ENCODE peak calls at places on chromosomes 16 and 17, in six cellular contexts. B is ovary, P is stomach, Q is K562, G is HCT116, C is heart left ventricle. V is an unnamed sample.

GRCh38 chr16:54174201-54174600 is 112.4 kb downstream of the IRX3 start:
- DNase-seq in B (no peak), P (no peak), Q (no peak), G (no peak), C (no peak), V (no peak)

GRCh38 chr16:50671644-50672260 is 9.4 kb downstream of the SNX20 start:
- DNase-seq in B (no peak), P (no peak), Q (peak; percentile 67), G (peak; percentile 64), C (no peak), V (no peak)

GRCh38 chr17:37885136-37885535 is 39.1 kb upstream of the TBC1D3K start:
- DNase-seq in B (no peak), P (no peak), Q (no peak), G (no peak), C (no peak), V (no peak)

GRCh38 chr16:84567446-84567962 is 50.4 kb downstream of the COTL1 start:
- DNase-seq in B (no peak), P (no peak), Q (no peak), G (no peak), C (no peak), V (no peak)

GRCh38 chr17:73042809-73043685 is 49.4 kb downstream of the SLC39A11 start:
- DNase-seq in B (no peak), P (no peak), Q (no peak), G (no peak), C (peak; percentile 55), V (no peak)

GRCh38 chr17:17206149-17206912 is at the start of gene PLD6:
- DNase-seq in B (peak; percentile 91), P (peak; percentile 86), Q (peak; percentile 86), G (peak; percentile 69), C (peak; percentile 80), V (peak; percentile 89)

GRCh38 chr16:59201160-59201559 is 467.0 kb upstream of the GOT2 start:
- DNase-seq in B (no peak), P (no peak), Q (no peak), G (no peak), C (no peak), V (no peak)

GRCh38 chr16:69924777-69925191 is 26.4 kb upstream of the CLEC18A start:
- DNase-seq in B (peak; percentile 81), P (no peak), Q (no peak), G (no peak), C (peak; percentile 74), V (no peak)

GRCh38 chr16:1909661-1910231 is 8.5 kb downstream of the HS3ST6 start:
- DNase-seq in B (no peak), P (no peak), Q (peak; percentile 50), G (no peak), C (no peak), V (no peak)

GRCh38 chr16:31194898-31195297 is 7.7 kb downstream of the PYCARD start:
- DNase-seq in B (no peak), P (no peak), Q (peak; percentile 7), G (no peak), C (no peak), V (no peak)

GRCh38 chr16:1794221-1794871 is 841 bp upstream of the IGFALS start:
- DNase-seq in B (peak; percentile 24), P (peak; percentile 76), Q (no peak), G (no peak), C (peak; percentile 26), V (peak; percentile 79)

GRCh38 chr16:25996052-25996451 is 304.3 kb downstream of the HS3ST4 start:
- DNase-seq in B (no peak), P (no peak), Q (peak; percentile 27), G (no peak), C (no peak), V (no peak)

GRCh38 chr16:56610609-56611111 is 2.3 kb downstream of the MT2A start:
- DNase-seq in B (no peak), P (no peak), Q (no peak), G (no peak), C (no peak), V (no peak)

GRCh38 chr16:3716831-3717234 is 491 bp downstream of the TRAP1 start:
- DNase-seq in B (no peak), P (no peak), Q (no peak), G (no peak), C (no peak), V (peak; percentile 28)

GRCh38 chr16:85878875-85879274 is 20.1 kb upstream of the IRF8 start:
- DNase-seq in B (no peak), P (no peak), Q (no peak), G (no peak), C (no peak), V (peak; percentile 33)

GRCh38 chr16:572865-573650 is 3.3 kb downstream of the PIGQ start:
- DNase-seq in B (no peak), P (no peak), Q (no peak), G (no peak), C (no peak), V (no peak)

GRCh38 chr17:77884967-77885641 is 73.4 kb upstream of the TNRC6C start:
- DNase-seq in B (no peak), P (no peak), Q (no peak), G (no peak), C (peak; percentile 17), V (no peak)

GRCh38 chr17:307741-308507 is 44.7 kb downstream of the RPH3AL start:
- DNase-seq in B (peak; percentile 66), P (no peak), Q (no peak), G (no peak), C (peak; percentile 40), V (no peak)

GRCh38 chr17:8147805-8148404 is 4.3 kb downstream of the PER1 start:
- DNase-seq in B (peak; percentile 29), P (no peak), Q (no peak), G (no peak), C (no peak), V (no peak)
- H3K27ac ChIP-seq in B (peak overlapping the region; percentile 69), P (peak overlapping the region; percentile 100), Q (no peak overlapping the region), G (peak overlapping the region; percentile 18), C (no peak overlapping the region), V (no peak overlapping the region)

GRCh38 chr16:89422527-89422904 is 67.8 kb downstream of the ANKRD11 start:
- DNase-seq in B (no peak), P (no peak), Q (no peak), G (no peak), C (peak; percentile 44), V (no peak)
- TF ChIP-seq POLR2A in B (no peak), P (no peak), Q (no peak), G (no peak), C (no peak), V (no peak)

GRCh38 chr16:15672514-15673167 is 22.6 kb downstream of the NDE1 start:
- DNase-seq in B (peak; percentile 73), P (peak; percentile 70), Q (no peak), G (no peak), C (peak; percentile 91), V (peak; percentile 56)
- H3K27ac ChIP-seq in B (peak overlapping the region; percentile 61), P (peak overlapping the region; percentile 84), Q (no peak overlapping the region), G (no peak overlapping the region), C (peak overlapping the region; percentile 72), V (peak overlapping the region; percentile 73)

DNA sequence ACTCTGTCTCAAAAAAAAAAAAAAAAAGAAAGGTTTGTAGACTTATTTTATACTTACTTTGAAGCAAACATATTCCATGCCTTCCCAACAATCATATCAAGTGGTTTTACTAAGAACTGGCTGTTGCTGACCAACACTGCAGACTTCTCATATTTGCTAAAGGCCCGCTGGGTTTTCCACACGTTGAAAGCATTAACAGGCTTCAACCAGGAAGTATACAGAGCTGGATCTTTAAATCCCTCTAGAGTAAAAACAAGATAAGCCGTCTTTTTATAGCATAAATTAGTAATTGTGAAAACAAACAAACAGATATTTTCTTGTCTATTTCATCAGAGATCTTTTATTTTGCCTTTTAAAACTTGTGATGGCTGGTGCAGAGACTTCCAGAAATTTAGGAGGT is 29.1 kb downstream of the TUBD1 start:
- DNase-seq in B (no peak), P (peak; percentile 41), Q (no peak), G (no peak), C (no peak), V (no peak)
- TF ChIP-seq POLR2A in B (no peak), P (no peak), Q (no peak), G (no peak), C (no peak), V (no peak)

GRCh38 chr16:89334988-89335802 is 117.7 kb downstream of the ZNF778 start:
- DNase-seq in B (peak; percentile 27), P (no peak), Q (no peak), G (no peak), C (no peak), V (no peak)
- H3K27ac ChIP-seq in B (no peak overlapping the region), P (peak overlapping the region; percentile 58), Q (no peak overlapping the region), G (no peak overlapping the region), C (peak overlapping the region; percentile 79), V (no peak overlapping the region)

GRCh38 chr17:2048805-2049204 is 6.1 kb upstream of the HIC1 start:
- DNase-seq in B (no peak), P (no peak), Q (no peak), G (no peak), C (no peak), V (no peak)

GRCh38 chr17:2047590-2047989 is 5.8 kb downstream of the OVCA2 start:
- DNase-seq in B (no peak), P (no peak), Q (no peak), G (no peak), C (no peak), V (no peak)

GRCh38 chr17:2050871-2051387 is 4.0 kb upstream of the HIC1 start:
- DNase-seq in B (peak; percentile 66), P (peak; percentile 52), Q (no peak), G (no peak), C (peak; percentile 50), V (no peak)

GRCh38 chr17:2050246-2050866 is 4.5 kb upstream of the HIC1 start:
- DNase-seq in B (peak; percentile 93), P (peak; percentile 70), Q (peak; percentile 83), G (peak; percentile 51), C (peak; percentile 74), V (peak; percentile 66)

DNA sequence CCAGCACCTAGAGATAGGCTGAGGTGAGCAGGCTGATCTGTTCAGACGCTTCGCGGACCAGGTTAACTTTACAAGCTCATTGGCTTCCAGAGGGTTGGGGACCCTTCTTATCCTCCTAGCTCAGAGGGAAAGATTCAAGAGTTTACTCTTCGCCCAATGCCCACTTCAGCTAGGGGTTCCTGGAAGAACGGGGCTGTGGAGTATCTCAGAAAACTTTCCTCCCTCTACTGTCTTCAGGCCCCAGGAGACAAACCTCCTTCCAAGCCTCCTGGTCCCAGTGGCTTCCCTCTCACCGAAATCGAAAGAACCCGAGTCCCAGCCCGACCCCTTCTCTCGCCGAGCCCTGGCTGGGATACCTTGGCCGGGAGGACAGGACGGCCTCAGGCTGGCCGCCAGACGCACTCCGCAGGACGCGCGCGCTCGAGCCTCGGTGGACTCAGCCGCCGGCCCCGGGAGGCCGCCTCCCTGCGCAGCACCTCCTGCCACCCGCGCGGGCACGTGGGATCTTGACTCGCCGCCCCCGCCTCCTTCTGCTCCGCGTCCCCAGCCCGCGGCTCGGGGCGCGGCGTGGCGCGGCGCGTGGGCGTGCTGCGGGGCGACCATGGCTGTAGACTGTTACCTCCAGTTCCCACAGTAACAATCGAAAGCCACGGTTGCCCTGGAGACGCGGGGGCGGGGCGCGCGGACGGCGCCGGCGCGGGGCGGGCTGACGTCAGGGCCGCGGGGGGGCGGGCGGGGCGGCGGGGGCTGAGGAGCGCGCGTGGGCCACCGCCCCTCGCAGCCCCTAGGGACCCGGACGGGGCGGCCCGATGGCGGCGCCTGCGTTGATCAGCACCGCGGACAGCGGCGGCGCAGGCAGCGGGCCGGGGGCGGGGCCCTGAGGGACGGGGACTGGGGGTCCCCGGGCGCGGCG is 5.3 kb upstream of the HIC1 start:
- DNase-seq in B (peak; percentile 93), P (peak; percentile 89), Q (peak; percentile 87), G (no peak), C (peak; percentile 86), V (peak; percentile 84)
- TF ChIP-seq POLR2A in B (peak; percentile 64), P (no peak), Q (no peak), G (no peak), C (no peak), V (no peak)